ENCODE peak calls at places on chromosomes 12 and 14, in five cellular contexts. S is heart right ventricle, I is nephron progenitor cell, B is endothelial cell, A is cardiac fibroblast. K is an unnamed sample.

GRCh38 chr12:39224971-39225370 is 217.9 kb downstream of the KIF21A start:
- DNase-seq in I (no peak), S (no peak), B (no peak), A (peak; percentile 17), K (no peak)

GRCh38 chr12:22334696-22335290 is at the start of gene ST8SIA1:
- DNase-seq in B (peak; percentile 16), S (peak; percentile 50), I (peak; percentile 66), A (peak; percentile 32), K (no peak)

GRCh38 chr14:71324767-71325272 is 417.6 kb downstream of the PCNX1 start:
- DNase-seq in I (peak; percentile 40), B (peak; percentile 16), S (no peak), A (peak; percentile 34), K (peak; percentile 56)

GRCh38 chr14:90721619-90722305 is 94.5 kb downstream of the TTC7B start:
- DNase-seq in I (no peak), S (no peak), A (no peak), B (no peak), K (no peak)

GRCh38 chr14:93160353-93160801 is 24.3 kb downstream of the MOAP1 start:
- DNase-seq in I (no peak), B (no peak), S (no peak), A (peak; percentile 30), K (no peak)

GRCh38 chr12:68374315-68374982 is 42.3 kb upstream of the MDM1 start:
- DNase-seq in I (no peak), B (no peak), A (no peak), S (no peak), K (no peak)

GRCh38 chr14:32394038-32394437 is 64.9 kb downstream of the AKAP6 start:
- DNase-seq in S (no peak), I (no peak), B (no peak), A (no peak), K (no peak)

GRCh38 chr14:24037658-24038037 is 14.2 kb upstream of the CARMIL3 start:
- DNase-seq in A (no peak), S (no peak), B (no peak), I (no peak), K (peak; percentile 30)

GRCh38 chr12:116539905-116540482 is 19.2 kb upstream of the MAP1LC3B2 start:
- DNase-seq in S (no peak), I (no peak), A (peak; percentile 80), B (no peak), K (no peak)

GRCh38 chr12:52539821-52540173 is 13.1 kb downstream of the KRT71 start:
- DNase-seq in B (no peak), I (no peak), S (no peak), A (no peak), K (no peak)

GRCh38 chr14:21768116-21768874 is 94.7 kb upstream of the OR4E1 start:
- DNase-seq in A (peak; percentile 12), B (no peak), S (no peak), I (no peak), K (no peak)

GRCh38 chr12:18431776-18432175 is 170.5 kb downstream of the PIK3C2G start:
- DNase-seq in S (no peak), B (no peak), I (no peak), A (no peak), K (no peak)

GRCh38 chr14:95431199-95432145 is 85.0 kb downstream of the SYNE3 start:
- DNase-seq in S (no peak), I (no peak), B (peak; percentile 24), A (peak; percentile 48), K (no peak)

GRCh38 chr12:62075860-62076259 is 184.3 kb upstream of the USP15 start:
- DNase-seq in A (no peak), I (no peak), B (no peak), S (no peak), K (no peak)

GRCh38 chr12:108839890-108840230 is 17.5 kb downstream of the SSH1 start:
- DNase-seq in I (no peak), S (no peak), A (no peak), B (no peak), K (no peak)

DNA sequence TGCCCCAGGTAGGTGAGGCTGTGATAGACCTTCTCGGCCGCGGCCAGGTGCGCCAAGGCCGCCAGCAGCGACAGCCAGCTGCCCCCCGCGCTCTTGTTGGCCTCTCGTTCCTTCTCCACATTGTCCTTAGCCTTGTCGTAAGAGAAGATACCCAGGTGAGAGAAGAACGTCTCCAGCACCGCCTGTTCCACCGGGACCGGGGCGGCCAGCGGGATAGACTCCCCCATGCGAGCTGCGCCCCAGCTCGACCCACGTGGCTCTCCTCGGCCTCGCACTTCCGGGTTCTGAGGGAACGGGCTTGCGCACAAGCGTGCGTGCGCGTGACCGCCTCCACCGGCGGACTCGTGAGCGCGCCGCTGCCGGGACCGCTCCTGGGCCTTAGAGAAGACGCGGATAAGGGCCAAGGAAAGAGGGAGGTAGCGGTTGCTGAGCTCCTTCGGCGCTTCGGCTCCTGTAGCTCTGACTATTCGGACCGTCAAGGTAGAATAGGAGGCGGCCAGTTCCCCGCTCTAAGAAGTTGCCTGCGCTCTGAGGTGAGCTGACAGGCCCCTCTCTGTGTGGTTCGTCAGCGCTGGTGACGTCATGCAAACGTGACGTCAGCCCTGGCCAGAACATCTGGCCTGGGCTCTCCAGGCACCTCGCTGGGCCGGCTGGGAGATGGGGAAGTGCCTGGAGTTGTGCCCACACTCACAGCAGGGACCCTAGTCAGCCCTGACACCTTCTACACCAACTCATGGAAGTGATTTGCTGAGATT is at the start of gene KICS2:
- DNase-seq in A (peak; percentile 95), S (peak; percentile 93), B (peak; percentile 92), I (peak; percentile 87), K (peak; percentile 94)
- TF ChIP-seq CTCF in A (no peak), S (peak; percentile 7), B (no peak), I (no peak), K (no peak)

DNA sequence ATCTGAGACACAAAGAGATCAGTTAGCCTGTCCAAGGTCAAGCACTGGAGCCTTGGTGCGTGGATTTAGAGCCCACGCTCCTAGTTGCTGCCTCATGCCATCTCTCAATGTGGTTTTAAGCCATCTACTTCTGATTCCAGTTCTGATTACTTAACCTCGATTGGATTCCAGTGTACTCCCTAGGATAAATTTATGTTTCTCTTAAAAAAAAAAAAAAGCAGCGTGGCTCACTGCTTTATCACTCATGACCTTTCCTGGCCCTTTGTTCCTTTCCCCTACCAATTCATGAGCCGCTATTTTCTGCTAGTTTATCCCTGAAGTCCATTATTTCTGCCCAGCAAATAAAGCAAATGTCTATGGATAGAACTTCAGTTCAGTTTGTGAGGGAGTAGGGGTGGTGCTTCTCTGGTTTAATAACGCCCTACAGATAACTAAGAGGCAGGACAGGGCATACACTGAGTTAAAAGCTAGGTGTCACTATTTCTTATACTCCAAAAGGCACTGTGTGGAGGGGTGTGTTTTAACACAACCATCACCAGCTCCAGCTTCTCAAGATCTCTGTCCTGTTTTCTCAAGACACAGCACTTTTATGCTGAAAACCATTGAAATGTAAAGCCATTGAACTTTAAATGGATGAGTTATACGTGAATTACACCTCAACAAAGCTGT is 9.8 kb upstream of the PARP11 start:
- DNase-seq in A (peak; percentile 31), B (no peak), S (no peak), I (no peak), K (no peak)
- TF ChIP-seq CTCF in A (peak; percentile 34), B (peak; percentile 27), S (peak; percentile 36), I (no peak), K (peak; percentile 19)

DNA sequence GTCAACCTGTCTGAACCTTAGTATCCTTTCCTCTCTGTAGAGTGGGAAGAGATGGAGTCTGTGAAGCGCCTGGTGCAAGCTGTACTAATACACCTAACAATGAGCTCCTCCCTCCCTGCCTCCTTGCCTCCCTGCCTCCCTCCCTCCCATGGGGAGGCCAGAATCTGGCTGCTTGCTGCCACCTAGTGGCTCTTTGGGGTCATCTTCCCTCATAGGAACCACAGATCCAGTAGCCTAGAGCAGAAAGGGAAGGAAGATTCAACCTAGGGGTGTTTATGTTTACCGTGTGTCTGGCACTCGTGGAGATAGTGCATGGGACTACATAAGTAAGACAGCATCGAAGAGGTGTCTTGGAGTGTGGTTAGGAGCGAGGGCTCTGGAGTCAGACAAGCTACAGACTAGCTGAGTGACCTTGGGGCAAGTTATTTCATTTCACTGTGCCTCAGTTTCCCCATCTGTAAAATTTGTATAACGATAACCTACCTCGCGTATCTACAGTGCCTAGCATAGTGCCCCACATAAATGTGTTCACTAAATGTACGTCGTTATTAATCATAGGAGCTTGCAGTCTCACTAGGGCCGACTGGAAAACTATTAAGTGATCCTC is 35.5 kb upstream of the TSPAN9 start:
- DNase-seq in S (no peak), B (peak; percentile 75), I (peak; percentile 73), A (peak; percentile 82), K (no peak)
- TF ChIP-seq CTCF in S (peak; percentile 66), B (peak; percentile 75), I (peak; percentile 61), A (peak; percentile 78), K (peak; percentile 67)

DNA sequence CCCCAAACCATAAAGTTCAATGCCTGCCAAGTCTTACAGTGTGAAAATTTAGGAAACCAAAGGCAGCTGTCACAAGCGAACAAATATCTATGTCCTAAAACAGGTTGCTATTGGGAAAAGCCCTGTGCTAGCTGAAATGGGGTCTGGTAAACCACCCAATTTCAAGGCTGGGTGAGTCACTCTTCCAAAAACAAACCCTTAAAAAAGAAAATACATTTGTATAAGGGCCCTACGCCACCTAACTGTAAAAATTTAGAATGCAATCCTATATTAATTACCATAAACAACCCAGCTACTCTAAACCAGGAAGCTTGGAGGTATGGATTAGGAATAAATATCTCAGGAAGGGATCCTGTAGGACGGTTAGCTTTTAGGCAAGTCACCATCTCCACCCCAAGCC is 32.1 kb downstream of the PRMT8 start:
- DNase-seq in S (no peak), A (no peak), B (no peak), I (no peak), K (no peak)
- TF ChIP-seq CTCF in S (no peak), A (peak; percentile 29), B (no peak), I (no peak), K (no peak)

GRCh38 chr12:31324116-31324844 is 1.7 kb downstream of the SINHCAF start:
- DNase-seq in A (peak; percentile 80), S (peak; percentile 64), I (peak; percentile 63), B (peak; percentile 59), K (peak; percentile 75)
- TF ChIP-seq CTCF in A (no peak), S (no peak), I (no peak), B (peak; percentile 30), K (peak; percentile 17)

DNA sequence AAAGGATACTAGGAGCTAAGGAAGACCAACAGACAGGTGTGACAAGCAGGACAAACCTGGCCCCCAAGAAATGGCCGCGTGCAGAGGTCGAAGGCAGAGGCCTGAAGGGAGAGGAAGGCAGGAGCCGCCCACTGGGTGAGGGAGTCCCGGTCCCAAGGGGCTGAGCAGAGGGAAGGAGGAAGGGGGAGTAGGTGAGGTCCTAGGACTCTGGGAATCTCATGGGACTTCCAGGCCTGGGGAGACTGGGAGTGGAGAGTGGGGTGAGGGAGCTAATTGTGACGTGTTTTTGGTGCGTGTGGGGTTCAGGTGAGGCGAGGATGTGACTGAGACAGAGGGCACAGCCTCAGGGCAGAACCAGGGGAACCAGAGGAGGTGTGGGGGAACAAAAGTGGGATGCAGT is 11.7 kb upstream of the FLVCR2 start:
- DNase-seq in B (no peak), I (no peak), A (no peak), S (no peak), K (no peak)
- TF ChIP-seq CTCF in B (no peak), I (no peak), A (no peak), S (no peak), K (no peak)

K was measured in CD14-positive monocyte.